ENCODE peak calls at places on chromosomes 13 and 19, in five cellular contexts. D, W, Q, X and H are unnamed samples.

GRCh38 chr19:35177377-35178274 is 23.1 kb downstream of the FXYD5 start:
- DNase-seq in X (no peak), W (no peak), Q (no peak), D (peak), H (no peak)

GRCh38 chr13:38202730-38203129 is 146.9 kb upstream of the UFM1 start:
- DNase-seq in W (peak), X (no peak), Q (no peak), D (no peak), H (no peak)

GRCh38 chr13:46687810-46688209 is 109.2 kb downstream of the ESD start:
- DNase-seq in W (no peak), X (no peak), Q (no peak), D (no peak), H (no peak)

GRCh38 chr13:101757446-101758039 is 305.1 kb downstream of the ITGBL1 start:
- DNase-seq in X (no peak), Q (peak), D (no peak), W (peak), H (peak)

GRCh38 chr13:20383058-20383457 is 142.6 kb downstream of the CRYL1 start:
- DNase-seq in W (no peak), X (no peak), Q (no peak), D (no peak), H (no peak)

GRCh38 chr13:114107686-114108081 is 24.7 kb downstream of the RASA3 start:
- DNase-seq in X (no peak), W (peak), Q (no peak), D (no peak), H (no peak)

GRCh38 chr19:51709575-51709974 is 14.2 kb downstream of the HAS1 start:
- DNase-seq in D (no peak), Q (no peak), X (no peak), W (no peak), H (no peak)

GRCh38 chr19:31349160-31349881 is at the start of gene TSHZ3:
- DNase-seq in Q (no peak), W (peak), D (peak), X (peak), H (peak)

GRCh38 chr19:37943480-37943879 is 36.5 kb downstream of the SIPA1L3 start:
- DNase-seq in W (no peak), Q (no peak), D (no peak), X (no peak), H (no peak)

GRCh38 chr13:75129331-75129730 is 352.6 kb downstream of the TBC1D4 start:
- DNase-seq in Q (no peak), D (no peak), X (no peak), W (peak), H (no peak)

GRCh38 chr13:101576452-101576851 is 124.0 kb downstream of the ITGBL1 start:
- DNase-seq in Q (no peak), X (no peak), D (no peak), W (peak), H (no peak)

GRCh38 chr13:80030491-80030890 is 310.4 kb downstream of the SPRY2 start:
- DNase-seq in X (no peak), W (peak), Q (no peak), D (no peak), H (no peak)

GRCh38 chr19:16922592-16922934 is 33.8 kb downstream of the F2RL3 start:
- DNase-seq in D (no peak), W (no peak), Q (no peak), X (no peak), H (no peak)

GRCh38 chr19:51410950-51411748 is 6.3 kb downstream of the SIGLEC10 start:
- DNase-seq in D (no peak), X (no peak), Q (no peak), W (no peak), H (no peak)

GRCh38 chr13:101325423-101325822 is 90.9 kb downstream of the NALCN start:
- DNase-seq in Q (no peak), D (no peak), W (no peak), X (no peak), H (no peak)

GRCh38 chr13:74218291-74218690 is 84.1 kb upstream of the KLF12 start:
- DNase-seq in X (no peak), Q (no peak), D (no peak), W (no peak), H (no peak)

GRCh38 chr13:69565334-69565733 is 542.3 kb upstream of the ATXN8OS start:
- DNase-seq in D (no peak), X (no peak), W (no peak), Q (no peak), H (no peak)

GRCh38 chr19:15403151-15403531 is 15.6 kb downstream of the AKAP8L start:
- DNase-seq in Q (no peak), X (no peak), D (no peak), W (no peak), H (no peak)

GRCh38 chr19:2050349-2050990 is 574 bp downstream of the MKNK2 start:
- DNase-seq in Q (no peak), W (no peak), D (no peak), X (no peak), H (no peak)

GRCh38 chr13:33183431-33184130 is 102.0 kb downstream of the STARD13 start:
- DNase-seq in W (peak), Q (no peak), D (no peak), X (no peak), H (no peak)

GRCh38 chr13:41061914-41062837 is 867 bp downstream of the WBP4 start:
- DNase-seq in D (no peak), X (no peak), W (peak), Q (no peak), H (peak)

GRCh38 chr13:22940090-22940710 is 240.6 kb upstream of the SGCG start:
- DNase-seq in W (no peak), Q (no peak), X (no peak), D (peak), H (no peak)

GRCh38 chr19:41219924-41220567 is 1.0 kb downstream of the AXL start:
- DNase-seq in W (peak), X (no peak), Q (no peak), D (no peak), H (no peak)

GRCh38 chr19:13872695-13873389 is 4.1 kb upstream of the NANOS3 start:
- DNase-seq in Q (no peak), X (no peak), W (no peak), D (no peak), H (peak)

GRCh38 chr13:23859455-23859854 is 29.7 kb downstream of the MIPEP start:
- DNase-seq in Q (no peak), D (no peak), W (no peak), X (no peak), H (no peak)

GRCh38 chr19:15469513-15470297 is 5.4 kb upstream of the RASAL3 start:
- DNase-seq in Q (no peak), X (no peak), D (no peak), W (no peak), H (no peak)

GRCh38 chr13:114132419-114133121 is at the start of gene RASA3:
- DNase-seq in X (peak), D (peak), Q (peak), W (peak), H (peak)